ENCODE peak calls at places on chromosome 1, in four cellular contexts. H, P, S and F are unnamed samples.

GRCh38 chr1:213704941-213705340 is 282.8 kb upstream of the PROX1 start:
- DNase-seq in S (no peak), P (no peak), H (no peak), F (no peak)

GRCh38 chr1:151537112-151537511 is 3.0 kb upstream of the TUFT1 start:
- DNase-seq in P (no peak), S (no peak), H (peak), F (no peak)

GRCh38 chr1:160079448-160079847 is 1.9 kb upstream of the KCNJ9 start:
- DNase-seq in H (no peak), P (no peak), S (no peak), F (no peak)

GRCh38 chr1:151406176-151406575 is 6.8 kb downstream of the PSMB4 start:
- DNase-seq in H (no peak), P (no peak), S (no peak), F (no peak)

GRCh38 chr1:196309386-196309785 is 298.9 kb downstream of the KCNT2 start:
- DNase-seq in S (no peak), H (peak), P (no peak), F (peak)

GRCh38 chr1:53946252-53947171 is at the start of gene LRRC42:
- DNase-seq in H (no peak), S (no peak), P (no peak), F (no peak)

GRCh38 chr1:115669002-115669673 is 27.4 kb downstream of the VANGL1 start:
- DNase-seq in P (no peak), S (no peak), H (peak), F (no peak)

GRCh38 chr1:103459385-103459784 is 66.1 kb upstream of the RNPC3 start:
- DNase-seq in P (no peak), H (no peak), S (no peak), F (peak)

GRCh38 chr1:40041466-40041838 is 923 bp downstream of the CAP1 start:
- DNase-seq in P (no peak), S (no peak), H (no peak), F (no peak)

GRCh38 chr1:172431721-172432192 is 11.3 kb downstream of the C1orf105 start:
- DNase-seq in P (no peak), S (peak), H (no peak), F (no peak)

GRCh38 chr1:92749024-92749634 is 35.8 kb downstream of the EVI5 start:
- DNase-seq in H (peak), S (peak), P (no peak), F (peak)

GRCh38 chr1:112798293-112798692 is 83.2 kb upstream of the PPM1J start:
- DNase-seq in H (no peak), P (no peak), S (no peak), F (peak)

GRCh38 chr1:156898151-156898550 is 4.6 kb downstream of the PEAR1 start:
- DNase-seq in S (no peak), P (no peak), H (no peak), F (no peak)

GRCh38 chr1:179016694-179017382 is 8.9 kb upstream of the FAM20B start:
- DNase-seq in P (no peak), S (peak), H (peak), F (no peak)

GRCh38 chr1:1216770-1217620 is 3.0 kb upstream of the TNFRSF4 start:
- DNase-seq in H (no peak), P (peak), S (no peak), F (no peak)

GRCh38 chr1:53278294-53278693 is 40.0 kb upstream of the MAGOH start:
- DNase-seq in P (peak), H (no peak), S (peak), F (no peak)

GRCh38 chr1:115314765-115315164 is 23.3 kb downstream of the NGF start:
- DNase-seq in H (no peak), P (no peak), S (no peak), F (no peak)

GRCh38 chr1:178061632-178062031 is 32.3 kb upstream of the RASAL2 start:
- DNase-seq in H (no peak), P (no peak), S (no peak), F (no peak)

GRCh38 chr1:38953433-38953860 is 11.8 kb upstream of the RHBDL2 start:
- DNase-seq in P (no peak), S (no peak), H (no peak), F (no peak)

GRCh38 chr1:38138498-38139233 is 92.1 kb upstream of the POU3F1 start:
- DNase-seq in P (no peak), H (peak), S (peak), F (peak)

GRCh38 chr1:204746838-204747442 is 61.4 kb upstream of the LRRN2 start:
- DNase-seq in H (peak), S (peak), P (no peak), F (peak)

GRCh38 chr1:111513410-111514020 is 10.1 kb upstream of the ADORA3 start:
- DNase-seq in H (peak), S (no peak), P (no peak), F (no peak)

GRCh38 chr1:58524353-58524945 is 22.1 kb downstream of the OMA1 start:
- DNase-seq in P (no peak), S (no peak), H (peak), F (no peak)

GRCh38 chr1:67004176-67004575 is 49.8 kb downstream of the SLC35D1 start:
- DNase-seq in H (no peak), P (no peak), S (no peak), F (no peak)

GRCh38 chr1:59295603-59296002 is 1.3 kb upstream of the FGGY start:
- DNase-seq in S (no peak), P (no peak), H (no peak), F (no peak)

GRCh38 chr1:22111620-22112019 is 31.3 kb downstream of the WNT4 start:
- DNase-seq in H (no peak), P (no peak), S (no peak), F (no peak)

GRCh38 chr1:241716915-241717651 is 65.0 kb downstream of the WDR64 start:
- DNase-seq in S (no peak), P (no peak), H (no peak), F (no peak)